ENCODE peak calls at places on chromosomes 1 and 21, in ten cellular contexts. N is choroid plexus epithelial cell, R is spleen, L is mucosa of descending colon, P is K562, W is GM13976, O is WTC11, I is esophagus squamous epithelium, C is upper lobe of left lung, D is mammary epithelial cell. Q is an unnamed sample.

GRCh38 chr1:182555493-182555892 is 33.6 kb downstream of the RNASEL start:
- DNase-seq in D (no peak), R (no peak), C (no peak), N (no peak), I (no peak), W (no peak), L (no peak), O (no peak), P (no peak), Q (no peak)

GRCh38 chr1:65606426-65606825 is 186.0 kb downstream of the LEPR start:
- DNase-seq in I (no peak), O (no peak), C (no peak), R (no peak), W (no peak), D (no peak), L (no peak), P (no peak), N (peak; percentile 50), Q (no peak)

GRCh38 chr21:16851054-16851453 is 661.8 kb upstream of the CXADR start:
- DNase-seq in P (no peak), D (no peak), R (no peak), C (no peak), L (no peak), N (no peak), O (no peak), I (no peak), W (no peak), Q (no peak)

GRCh38 chr1:30930631-30931173 is 22.1 kb upstream of the SDC3 start:
- DNase-seq in N (no peak), C (no peak), I (no peak), P (no peak), W (no peak), R (no peak), D (no peak), L (no peak), O (no peak), Q (no peak)

GRCh38 chr1:164678289-164678688 is 119.3 kb downstream of the PBX1 start:
- DNase-seq in W (no peak), C (no peak), I (no peak), N (no peak), L (no peak), R (no peak), D (no peak), O (no peak), P (no peak), Q (no peak)

GRCh38 chr1:160078392-160079195 is 2.7 kb upstream of the KCNJ9 start:
- DNase-seq in I (no peak), D (peak; percentile 35), C (peak; percentile 48), R (peak; percentile 77), O (peak; percentile 78), L (peak; percentile 63), N (peak; percentile 45), W (peak; percentile 77), P (peak; percentile 67), Q (no peak)

GRCh38 chr1:1622578-1623094 is 7.3 kb downstream of the MIB2 start:
- DNase-seq in P (no peak), R (peak; percentile 74), N (no peak), L (no peak), W (no peak), I (no peak), O (no peak), D (no peak), C (no peak), Q (no peak)

GRCh38 chr1:209328178-209328577 is 255.3 kb upstream of the CAMK1G start:
- DNase-seq in W (no peak), N (no peak), L (no peak), I (no peak), O (no peak), D (no peak), R (no peak), C (no peak), P (no peak), Q (no peak)

GRCh38 chr1:152533327-152533938 is 19.2 kb downstream of the CRCT1 start:
- DNase-seq in N (peak; percentile 4), W (peak; percentile 48), P (peak; percentile 61), I (no peak), L (peak; percentile 50), R (no peak), O (peak; percentile 22), D (peak; percentile 50), C (no peak), Q (no peak)

GRCh38 chr1:10691740-10692125 is 104.7 kb downstream of the CASZ1 start:
- DNase-seq in N (no peak), W (no peak), O (no peak), D (no peak), L (no peak), C (no peak), P (no peak), I (no peak), R (no peak), Q (peak; percentile 79)

GRCh38 chr1:183126528-183126927 is 59.5 kb upstream of the LAMC2 start:
- DNase-seq in D (no peak), R (no peak), C (no peak), P (no peak), O (no peak), N (peak; percentile 77), W (no peak), I (no peak), L (no peak), Q (no peak)

GRCh38 chr1:158147396-158148353 is 33.0 kb upstream of the CD1D start:
- DNase-seq in I (no peak), P (peak; percentile 6), N (no peak), W (no peak), D (peak; percentile 51), R (no peak), O (no peak), L (no peak), C (no peak), Q (no peak)

GRCh38 chr1:53400761-53401379 is 58.3 kb upstream of the DMRTB1 start:
- DNase-seq in C (no peak), W (no peak), I (no peak), L (no peak), O (no peak), D (no peak), N (no peak), P (no peak), R (no peak), Q (no peak)

GRCh38 chr1:234072793-234073192 is 168.3 kb downstream of the SLC35F3 start:
- DNase-seq in I (no peak), N (no peak), P (no peak), C (no peak), R (no peak), D (no peak), L (no peak), O (no peak), W (no peak), Q (no peak)

GRCh38 chr1:234065794-234066447 is 161.4 kb downstream of the SLC35F3 start:
- DNase-seq in D (peak; percentile 58), O (peak; percentile 90), C (peak; percentile 75), N (peak; percentile 66), I (no peak), P (peak; percentile 85), L (peak; percentile 80), R (peak; percentile 87), W (peak; percentile 66), Q (peak; percentile 71)

GRCh38 chr1:234067584-234067983 is 163.1 kb downstream of the SLC35F3 start:
- DNase-seq in L (no peak), I (no peak), O (no peak), C (no peak), D (no peak), P (no peak), N (no peak), W (no peak), R (no peak), Q (no peak)

GRCh38 chr1:234069760-234070159 is 165.3 kb downstream of the SLC35F3 start:
- DNase-seq in I (no peak), W (no peak), C (no peak), R (no peak), D (peak; percentile 18), O (no peak), L (no peak), N (peak; percentile 4), P (peak; percentile 6), Q (no peak)
- TF ChIP-seq CTCF in I (no peak), W (no peak), C (no peak), R (no peak), D (no peak), O (no peak), L (no peak), N (no peak), P (peak; percentile 62), Q (no peak)

DNA sequence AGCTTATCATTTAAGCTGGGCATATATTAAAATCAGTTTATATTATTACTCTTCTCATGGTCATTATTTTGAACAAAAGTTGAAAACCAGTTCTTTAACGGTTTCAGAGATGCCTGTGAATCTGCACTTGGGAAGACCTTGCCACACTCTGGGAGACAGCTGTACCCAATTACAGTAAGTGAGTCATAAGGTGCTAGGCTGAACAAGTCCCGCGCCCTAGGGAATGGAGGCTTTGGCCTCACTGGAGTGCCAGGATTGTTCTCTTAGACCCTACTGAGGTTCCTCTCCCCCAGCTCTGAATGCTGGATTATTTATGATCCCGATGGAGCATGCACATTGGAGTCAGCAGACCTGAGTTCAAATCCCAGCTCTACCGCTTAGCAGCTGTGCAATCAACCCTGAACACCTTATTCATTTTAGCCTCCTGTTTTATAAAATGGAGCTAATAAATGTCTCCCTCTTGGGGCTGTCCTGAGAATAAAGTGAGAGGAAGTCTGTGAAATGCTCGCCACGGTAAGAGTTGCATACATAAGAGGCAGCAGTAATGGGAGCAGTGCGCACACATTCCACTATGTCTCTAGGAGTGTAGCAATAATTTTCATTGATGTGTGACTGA is 266.2 kb downstream of the FOXD2 start:
- DNase-seq in R (no peak), W (no peak), C (no peak), O (no peak), P (peak; percentile 21), I (no peak), D (peak; percentile 39), N (peak; percentile 75), L (no peak), Q (peak; percentile 24)
- TF ChIP-seq CTCF in R (no peak), W (no peak), C (no peak), O (no peak), P (peak; percentile 52), I (no peak), D (peak; percentile 27), N (peak; percentile 60), L (no peak), Q (peak; percentile 56)

GRCh38 chr1:58035523-58035922 is 511.0 kb downstream of the OMA1 start:
- DNase-seq in R (no peak), L (no peak), W (no peak), C (no peak), I (no peak), N (no peak), D (no peak), O (peak; percentile 30), P (peak; percentile 2), Q (no peak)
- TF ChIP-seq CTCF in R (no peak), L (no peak), W (no peak), C (no peak), I (no peak), N (no peak), D (peak; percentile 9), O (no peak), P (peak; percentile 29), Q (no peak)

DNA sequence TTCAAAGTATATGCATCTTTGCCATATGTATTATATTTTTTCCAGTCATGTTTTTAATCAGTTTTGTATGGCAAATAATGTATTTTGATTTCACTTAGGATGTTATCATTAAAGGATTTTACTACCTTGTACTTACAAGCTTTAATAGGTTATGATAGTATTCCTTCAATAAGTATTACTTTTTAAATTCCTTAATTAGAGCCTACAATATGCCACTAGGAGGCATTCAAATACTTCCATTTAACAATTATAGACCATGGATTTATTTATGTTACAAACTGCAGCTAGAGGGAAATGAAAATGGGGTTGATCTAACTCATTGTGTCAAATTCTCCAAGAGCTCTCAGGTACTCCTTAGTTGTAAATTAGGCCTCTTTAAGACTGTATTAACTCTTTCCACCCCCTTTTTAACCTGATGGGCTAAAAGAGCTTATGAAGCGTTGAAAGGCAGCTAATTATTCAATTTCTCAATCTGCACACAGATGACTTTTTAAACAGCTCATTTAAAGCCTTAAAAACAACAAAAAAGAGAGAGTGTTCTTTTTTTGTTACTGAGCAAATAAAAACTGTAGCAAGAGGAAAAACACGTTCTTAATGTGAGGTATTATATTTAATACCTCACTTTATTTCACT is 156.2 kb downstream of the DENND1B start:
- DNase-seq in D (no peak), I (no peak), C (no peak), L (no peak), N (peak; percentile 50), P (no peak), W (no peak), O (no peak), R (no peak), Q (no peak)
- TF ChIP-seq CTCF in D (peak; percentile 21), I (peak; percentile 27), C (no peak), L (no peak), N (peak; percentile 42), P (peak; percentile 64), W (no peak), O (no peak), R (peak; percentile 24), Q (peak; percentile 29)

Q was measured in tibial artery.